ENCODE peak calls at places on chromosomes 11 and 22, in seven cellular contexts. K is endothelial cell of umbilical vein, U is H9, I is colonic mucosa, B is GM23248, D is neuronal stem cell, W is HCT116. T is an unnamed sample.

GRCh38 chr11:118834428-118835028 is 43.6 kb upstream of the DDX6 start:
- DNase-seq in K (no peak), U (no peak), I (no peak), B (peak; percentile 45), D (no peak), W (no peak), T (no peak)

GRCh38 chr22:47171441-47172221 is 409.2 kb downstream of the TBC1D22A start:
- DNase-seq in K (no peak), U (peak; percentile 11), I (no peak), B (no peak), D (no peak), W (no peak), T (no peak)

GRCh38 chr11:46361283-46362145 is 14.3 kb downstream of the DGKZ start:
- DNase-seq in K (peak; percentile 62), U (no peak), I (no peak), B (peak; percentile 87), D (no peak), W (no peak), T (no peak)

GRCh38 chr11:8267831-8268529 is 4.3 kb upstream of the LMO1 start:
- DNase-seq in K (no peak), U (no peak), I (no peak), B (peak; percentile 35), D (no peak), W (no peak), T (no peak)

GRCh38 chr11:67457453-67457852 is 2.3 kb downstream of the CABP4 start:
- DNase-seq in K (no peak), U (no peak), I (no peak), B (no peak), D (no peak), W (no peak), T (no peak)

GRCh38 chr11:134036484-134037092 is 32.3 kb upstream of the JAM3 start:
- DNase-seq in K (no peak), U (peak; percentile 62), I (no peak), B (peak; percentile 55), D (no peak), W (no peak), T (peak; percentile 84)

GRCh38 chr11:129190087-129190486 is 2.0 kb downstream of the ARHGAP32 start:
- DNase-seq in K (no peak), U (no peak), I (peak; percentile 48), B (peak; percentile 48), D (no peak), W (no peak), T (peak; percentile 33)

GRCh38 chr11:70170596-70171210 is 32.4 kb upstream of the FADD start:
- DNase-seq in K (no peak), U (no peak), I (no peak), B (no peak), D (no peak), W (no peak), T (no peak)

GRCh38 chr11:43943931-43944751 is 1.7 kb downstream of the C11orf96 start:
- DNase-seq in K (peak; percentile 14), U (no peak), I (no peak), B (peak; percentile 47), D (no peak), W (no peak), T (no peak)

GRCh38 chr11:93160808-93161207 is 37.0 kb downstream of the SLC36A4 start:
- DNase-seq in K (no peak), U (no peak), I (no peak), B (peak; percentile 1), D (no peak), W (no peak), T (no peak)

GRCh38 chr11:29937526-29937925 is 79.3 kb downstream of the KCNA4 start:
- DNase-seq in K (no peak), U (no peak), I (no peak), B (no peak), D (no peak), W (no peak), T (no peak)

GRCh38 chr11:60912223-60912850 is 1.6 kb upstream of the TMEM109 start:
- DNase-seq in K (no peak), U (no peak), I (no peak), B (no peak), D (no peak), W (no peak), T (no peak)

GRCh38 chr11:67287355-67288197 is 1.5 kb upstream of the ANKRD13D start:
- DNase-seq in K (no peak), U (no peak), I (no peak), B (no peak), D (no peak), W (no peak), T (no peak)

GRCh38 chr11:112037527-112037926 is 12.3 kb downstream of the DLAT start:
- DNase-seq in K (no peak), U (no peak), I (no peak), B (no peak), D (no peak), W (no peak), T (no peak)

GRCh38 chr11:125448136-125448535 is 47.9 kb downstream of the FEZ1 start:
- DNase-seq in K (no peak), U (no peak), I (no peak), B (peak; percentile 85), D (no peak), W (peak; percentile 24), T (peak; percentile 32)

GRCh38 chr11:128691802-128692749 is 1.8 kb upstream of the FLI1 start:
- DNase-seq in K (peak; percentile 66), U (peak; percentile 75), I (no peak), B (peak; percentile 32), D (no peak), W (no peak), T (peak; percentile 82)

GRCh38 chr11:13415201-13415600 is 47.8 kb downstream of the BTBD10 start:
- DNase-seq in K (no peak), U (no peak), I (no peak), B (no peak), D (no peak), W (no peak), T (no peak)

GRCh38 chr22:17878970-17879369 is 104.7 kb upstream of the BID start:
- DNase-seq in K (no peak), U (no peak), I (no peak), B (no peak), D (no peak), W (no peak), T (no peak)

GRCh38 chr11:114377612-114378267 is 22.6 kb downstream of the C11orf71 start:
- DNase-seq in K (no peak), U (no peak), I (no peak), B (peak; percentile 94), D (no peak), W (no peak), T (peak; percentile 61)

GRCh38 chr22:36775589-36775965 is 342 bp downstream of the IFT27 start:
- DNase-seq in K (peak; percentile 31), U (no peak), I (peak; percentile 50), B (peak; percentile 48), D (peak; percentile 20), W (no peak), T (peak; percentile 37)

GRCh38 chr11:63536669-63537292 is at the start of gene PLAAT4:
- DNase-seq in K (peak; percentile 50), U (no peak), I (peak; percentile 46), B (peak; percentile 62), D (no peak), W (no peak), T (no peak)

GRCh38 chr11:68471360-68472340 is 11.1 kb downstream of the PPP6R3 start:
- DNase-seq in K (no peak), U (no peak), I (no peak), B (peak; percentile 56), D (no peak), W (no peak), T (no peak)

GRCh38 chr22:37176464-37177061 is 11.5 kb downstream of the C1QTNF6 start:
- DNase-seq in K (peak; percentile 96), U (no peak), I (no peak), B (peak; percentile 92), D (no peak), W (no peak), T (no peak)

GRCh38 chr11:2860636-2861035 is 24.9 kb downstream of the CDKN1C start:
- DNase-seq in K (no peak), U (no peak), I (peak; percentile 30), B (peak; percentile 29), D (no peak), W (no peak), T (no peak)

GRCh38 chr22:24335529-24335928 is 64.9 kb downstream of the SPECC1L start:
- DNase-seq in K (no peak), U (no peak), I (no peak), B (peak; percentile 38), D (no peak), W (no peak), T (no peak)

GRCh38 chr22:24338701-24339451 is 68.2 kb downstream of the SPECC1L start:
- DNase-seq in K (no peak), U (no peak), I (no peak), B (peak; percentile 70), D (peak; percentile 1), W (no peak), T (peak; percentile 44)

GRCh38 chr22:24341657-24342056 is 71.0 kb downstream of the SPECC1L start:
- DNase-seq in K (no peak), U (no peak), I (no peak), B (no peak), D (no peak), W (no peak), T (peak; percentile 48)

GRCh38 chr22:24337894-24338645 is 67.4 kb downstream of the SPECC1L start:
- DNase-seq in K (no peak), U (no peak), I (no peak), B (no peak), D (no peak), W (no peak), T (no peak)

GRCh38 chr22:24339452-24339747 is 68.8 kb downstream of the SPECC1L start:
- DNase-seq in K (no peak), U (no peak), I (no peak), B (no peak), D (no peak), W (no peak), T (no peak)
- H3K9ac ChIP-seq in K (no peak overlapping the region), U (no peak overlapping the region), I (no peak overlapping the region), B (peak overlapping the region; percentile 51), D (no peak overlapping the region), W (no peak overlapping the region), T (no peak overlapping the region)

GRCh38 chr11:117717485-117718314 is 79.3 kb downstream of the DSCAML1 start:
- DNase-seq in K (no peak), U (peak; percentile 61), I (peak; percentile 53), B (no peak), D (no peak), W (no peak), T (peak; percentile 72)
- H3K27ac ChIP-seq in K (no peak overlapping the region), U (no peak overlapping the region), I (peak overlapping the region; percentile 36), B (no peak overlapping the region), D (no peak overlapping the region), W (no peak overlapping the region), T (no peak overlapping the region)

GRCh38 chr22:21657020-21657360 is 8.8 kb upstream of the PPIL2 start:
- DNase-seq in K (no peak), U (no peak), I (no peak), B (no peak), D (no peak), W (no peak), T (peak; percentile 57)
- H3K9ac ChIP-seq in K (no peak overlapping the region), U (no peak overlapping the region), I (no peak overlapping the region), B (no peak overlapping the region), D (no peak overlapping the region), W (peak overlapping the region; percentile 63), T (peak overlapping the region; percentile 10)

GRCh38 chr11:12112150-12112520 is 1.7 kb downstream of the MICAL2 start:
- DNase-seq in K (no peak), U (no peak), I (no peak), B (no peak), D (no peak), W (no peak), T (no peak)
- H3K27ac ChIP-seq in K (peak overlapping the region; percentile 30), U (no peak overlapping the region), I (peak overlapping the region; percentile 84), B (no peak overlapping the region), D (no peak overlapping the region), W (no peak overlapping the region), T (no peak overlapping the region)